ENCODE peak calls at places on chromosomes 7 and 10, in seven cellular contexts. One of them, this sample, is unnamed.

GRCh38 chr10:15796762-15797161 is 63.5 kb downstream of the MINDY3 start:
- DNase-seq in T1000: no peak
- DNase-seq in stimulated activated CD8-positive, alpha-beta memory T cell treated with anti-CD3 and anti-CD28 coated beads, Interleukin-7, amount 100 ng/mL, for 1 hour: no peak
- DNase-seq in cardiac muscle cell: no peak
- DNase-seq in dermis blood vessel endothelial cell: no peak
- DNase-seq in hepatocyte: no peak
- DNase-seq in astrocyte of the spinal cord: no peak
- DNase-seq in this sample: no peak

GRCh38 chr7:5422324-5423271 is 1.0 kb downstream of the TNRC18 start:
- DNase-seq in hepatocyte: peak
- DNase-seq in stimulated activated CD8-positive, alpha-beta memory T cell treated with anti-CD3 and anti-CD28 coated beads, Interleukin-7, amount 100 ng/mL, for 1 hour: no peak
- DNase-seq in astrocyte of the spinal cord: peak
- DNase-seq in dermis blood vessel endothelial cell: peak
- DNase-seq in cardiac muscle cell: peak
- DNase-seq in T1000: no peak
- DNase-seq in this sample: no peak

GRCh38 chr7:112869111-112869774 is 79.0 kb upstream of the TMEM168 start:
- DNase-seq in cardiac muscle cell: peak
- DNase-seq in T1000: no peak
- DNase-seq in hepatocyte: peak
- DNase-seq in stimulated activated CD8-positive, alpha-beta memory T cell treated with anti-CD3 and anti-CD28 coated beads, Interleukin-7, amount 100 ng/mL, for 1 hour: peak
- DNase-seq in astrocyte of the spinal cord: peak
- DNase-seq in dermis blood vessel endothelial cell: peak
- DNase-seq in this sample: no peak

GRCh38 chr10:100519321-100520051 is at the start of gene SEC31B:
- DNase-seq in stimulated activated CD8-positive, alpha-beta memory T cell treated with anti-CD3 and anti-CD28 coated beads, Interleukin-7, amount 100 ng/mL, for 1 hour: no peak
- DNase-seq in dermis blood vessel endothelial cell: peak
- DNase-seq in T1000: no peak
- DNase-seq in cardiac muscle cell: no peak
- DNase-seq in hepatocyte: peak
- DNase-seq in astrocyte of the spinal cord: no peak
- DNase-seq in this sample: no peak

GRCh38 chr7:102152672-102153585 is 133.7 kb upstream of the SH2B2 start:
- DNase-seq in cardiac muscle cell: peak
- DNase-seq in astrocyte of the spinal cord: peak
- DNase-seq in stimulated activated CD8-positive, alpha-beta memory T cell treated with anti-CD3 and anti-CD28 coated beads, Interleukin-7, amount 100 ng/mL, for 1 hour: no peak
- DNase-seq in T1000: no peak
- DNase-seq in hepatocyte: peak
- DNase-seq in dermis blood vessel endothelial cell: peak
- DNase-seq in this sample: no peak

GRCh38 chr10:50254479-50254878 is 3.2 kb upstream of the ASAH2 start:
- DNase-seq in hepatocyte: no peak
- DNase-seq in T1000: no peak
- DNase-seq in cardiac muscle cell: no peak
- DNase-seq in stimulated activated CD8-positive, alpha-beta memory T cell treated with anti-CD3 and anti-CD28 coated beads, Interleukin-7, amount 100 ng/mL, for 1 hour: no peak
- DNase-seq in astrocyte of the spinal cord: no peak
- DNase-seq in dermis blood vessel endothelial cell: no peak
- DNase-seq in this sample: no peak

GRCh38 chr7:75945297-75946168 is 30.6 kb downstream of the POR start:
- DNase-seq in hepatocyte: peak
- DNase-seq in T1000: no peak
- DNase-seq in dermis blood vessel endothelial cell: no peak
- DNase-seq in stimulated activated CD8-positive, alpha-beta memory T cell treated with anti-CD3 and anti-CD28 coated beads, Interleukin-7, amount 100 ng/mL, for 1 hour: no peak
- DNase-seq in astrocyte of the spinal cord: no peak
- DNase-seq in cardiac muscle cell: peak
- DNase-seq in this sample: no peak

GRCh38 chr7:105353752-105354328 is 34.9 kb downstream of the SRPK2 start:
- DNase-seq in cardiac muscle cell: peak
- DNase-seq in stimulated activated CD8-positive, alpha-beta memory T cell treated with anti-CD3 and anti-CD28 coated beads, Interleukin-7, amount 100 ng/mL, for 1 hour: no peak
- DNase-seq in T1000: no peak
- DNase-seq in hepatocyte: no peak
- DNase-seq in dermis blood vessel endothelial cell: no peak
- DNase-seq in astrocyte of the spinal cord: peak
- DNase-seq in this sample: peak

GRCh38 chr10:60992661-60993060 is 48.7 kb upstream of the RHOBTB1 start:
- DNase-seq in stimulated activated CD8-positive, alpha-beta memory T cell treated with anti-CD3 and anti-CD28 coated beads, Interleukin-7, amount 100 ng/mL, for 1 hour: no peak
- DNase-seq in T1000: no peak
- DNase-seq in hepatocyte: no peak
- DNase-seq in cardiac muscle cell: no peak
- DNase-seq in dermis blood vessel endothelial cell: no peak
- DNase-seq in astrocyte of the spinal cord: no peak
- DNase-seq in this sample: no peak

GRCh38 chr7:96179341-96179740 is 142.6 kb downstream of the SLC25A13 start:
- DNase-seq in astrocyte of the spinal cord: no peak
- DNase-seq in hepatocyte: no peak
- DNase-seq in T1000: no peak
- DNase-seq in dermis blood vessel endothelial cell: no peak
- DNase-seq in stimulated activated CD8-positive, alpha-beta memory T cell treated with anti-CD3 and anti-CD28 coated beads, Interleukin-7, amount 100 ng/mL, for 1 hour: no peak
- DNase-seq in cardiac muscle cell: peak
- DNase-seq in this sample: no peak

This sample was measured in sigmoid colon.